ENCODE peak calls at places on chromosomes 5 and 9, in five cellular contexts. T, R, P, C and M are unnamed samples.

GRCh38 chr9:130539473-130540223 is 39.7 kb upstream of the FUBP3 start:
- DNase-seq in T (no peak), C (no peak), R (no peak), P (no peak), M (peak)

GRCh38 chr5:174352681-174353080 is 307.2 kb downstream of the NSG2 start:
- DNase-seq in C (no peak), R (no peak), T (no peak), P (no peak), M (no peak)

GRCh38 chr5:470961-471749 is 28.2 kb downstream of the EXOC3 start:
- DNase-seq in P (no peak), C (no peak), T (no peak), R (peak), M (peak)

GRCh38 chr5:157479612-157480510 is 19.8 kb downstream of the NIPAL4 start:
- DNase-seq in C (no peak), R (no peak), P (no peak), T (no peak), M (no peak)

GRCh38 chr5:67142816-67143215 is 53.8 kb downstream of the CD180 start:
- DNase-seq in R (no peak), T (no peak), P (no peak), C (no peak), M (no peak)

GRCh38 chr9:77848428-77848827 is 183.2 kb downstream of the GNAQ start:
- DNase-seq in R (no peak), T (peak), P (no peak), C (no peak), M (no peak)

GRCh38 chr5:170597109-170597741 is 93.4 kb downstream of the KCNIP1 start:
- DNase-seq in R (no peak), T (peak), C (peak), P (no peak), M (no peak)

GRCh38 chr5:82283893-82284292 is 5.7 kb upstream of the RPS23 start:
- DNase-seq in C (no peak), P (no peak), T (no peak), R (no peak), M (no peak)

GRCh38 chr9:36415822-36416515 is 15.9 kb upstream of the RNF38 start:
- DNase-seq in C (no peak), P (no peak), R (no peak), T (no peak), M (no peak)

GRCh38 chr5:6847896-6848295 is 134.7 kb downstream of the TENT4A start:
- DNase-seq in C (no peak), T (no peak), P (no peak), R (no peak), M (no peak)

GRCh38 chr9:137817236-137818200 is 60.1 kb upstream of the CACNA1B start:
- DNase-seq in R (no peak), C (no peak), T (no peak), P (no peak), M (no peak)

GRCh38 chr5:178285399-178286225 is 53.0 kb upstream of the PHYKPL start:
- DNase-seq in R (no peak), C (no peak), P (no peak), T (no peak), M (peak)

GRCh38 chr5:149636861-149637246 is 55.6 kb downstream of the ARHGEF37 start:
- DNase-seq in P (peak), T (peak), C (peak), R (no peak), M (no peak)

GRCh38 chr9:94277885-94278536 is 18.9 kb downstream of the ZNF169 start:
- DNase-seq in T (no peak), R (no peak), C (no peak), P (no peak), M (no peak)

GRCh38 chr9:20729545-20729944 is 45.5 kb downstream of the FOCAD start:
- DNase-seq in C (no peak), R (no peak), P (no peak), T (no peak), M (no peak)

GRCh38 chr5:144979516-144980264 is 809.0 kb downstream of the KCTD16 start:
- DNase-seq in C (no peak), P (no peak), R (no peak), T (no peak), M (no peak)

GRCh38 chr5:151490617-151491016 is 43.2 kb downstream of the SLC36A1 start:
- DNase-seq in T (no peak), R (no peak), C (no peak), P (no peak), M (no peak)

GRCh38 chr5:168776023-168776422 is 196.9 kb upstream of the PANK3 start:
- DNase-seq in C (no peak), R (no peak), P (no peak), T (no peak), M (no peak)

GRCh38 chr5:56910123-56910951 is 941 bp downstream of the SETD9 start:
- DNase-seq in C (peak), T (no peak), R (peak), P (peak), M (peak)

GRCh38 chr5:73496984-73497457 is 1.2 kb upstream of the BTF3 start:
- DNase-seq in R (no peak), C (no peak), P (no peak), T (no peak), M (no peak)

GRCh38 chr9:14482856-14483255 is 168.9 kb upstream of the NFIB start:
- DNase-seq in P (no peak), T (no peak), R (no peak), C (no peak), M (no peak)

GRCh38 chr5:145941096-145941676 is 4.8 kb downstream of the SH3RF2 start:
- DNase-seq in T (no peak), R (no peak), C (no peak), P (no peak), M (no peak)

GRCh38 chr9:36592801-36593583 is 20.3 kb downstream of the MELK start:
- DNase-seq in T (no peak), C (no peak), R (no peak), P (no peak), M (no peak)

GRCh38 chr5:68046445-68046844 is 169.1 kb upstream of the PIK3R1 start:
- DNase-seq in T (no peak), P (no peak), R (no peak), C (no peak), M (no peak)

GRCh38 chr5:102738037-102738436 is 17.1 kb upstream of the PAM start:
- DNase-seq in C (no peak), T (no peak), R (no peak), P (no peak), M (no peak)

GRCh38 chr5:43396762-43397304 is 15.4 kb downstream of the CCL28 start:
- DNase-seq in P (peak), R (peak), C (peak), T (no peak), M (peak)

GRCh38 chr9:119790022-119790421 is 420.8 kb upstream of the BRINP1 start:
- DNase-seq in R (no peak), P (no peak), T (no peak), C (no peak), M (no peak)

GRCh38 chr9:136051568-136052432 is 43.3 kb downstream of the NACC2 start:
- DNase-seq in R (peak), C (no peak), P (peak), T (peak), M (peak)

GRCh38 chr9:126386814-126387213 is 60.2 kb downstream of the MVB12B start:
- DNase-seq in R (no peak), P (no peak), C (no peak), T (no peak), M (no peak)

GRCh38 chr5:39775058-39775457 is 350.3 kb upstream of the DAB2 start:
- DNase-seq in P (no peak), R (no peak), T (no peak), C (no peak), M (no peak)